ENCODE peak calls at places on chromosomes 4 and X, in four cellular contexts. Y is GM19239, M is GM23248, L is body of pancreas. J is an unnamed sample.

GRCh38 chr4:7693711-7694110 is 245.9 kb downstream of the AFAP1 start:
- DNase-seq in L (no peak), M (no peak), Y (no peak), J (no peak)

GRCh38 chrX:130176942-130177341 is 5.2 kb downstream of the RAB33A start:
- DNase-seq in Y (no peak), M (no peak), L (no peak), J (no peak)

GRCh38 chr4:136750898-136751297 is 781.4 kb downstream of the PCDH18 start:
- DNase-seq in Y (no peak), L (no peak), M (peak; percentile 11), J (peak; percentile 47)

GRCh38 chr4:3025881-3026280 is 48.5 kb downstream of the HTT-AS start:
- DNase-seq in M (no peak), Y (no peak), L (no peak), J (no peak)

GRCh38 chr4:127856485-127857447 is 23.9 kb upstream of the PLK4 start:
- DNase-seq in M (peak; percentile 93), Y (peak; percentile 10), L (no peak), J (peak; percentile 93)

GRCh38 chr4:105122334-105122733 is 24.3 kb upstream of the TET2 start:
- DNase-seq in L (no peak), Y (no peak), M (peak; percentile 14), J (peak; percentile 49)

GRCh38 chrX:13103111-13103913 is 58.9 kb upstream of the FAM9C start:
- DNase-seq in M (peak; percentile 27), L (no peak), Y (no peak), J (peak; percentile 30)

GRCh38 chr4:39908284-39908683 is 69.4 kb downstream of the PDS5A start:
- DNase-seq in M (peak; percentile 7), Y (no peak), L (no peak), J (no peak)

GRCh38 chr4:148238086-148238485 is 204.1 kb downstream of the NR3C2 start:
- DNase-seq in Y (no peak), M (peak; percentile 30), L (no peak), J (no peak)

GRCh38 chrX:97158270-97158669 is 274.6 kb downstream of the RPA4 start:
- DNase-seq in M (peak; percentile 29), Y (no peak), L (no peak), J (peak; percentile 26)

GRCh38 chrX:68440940-68441339 is 7.6 kb upstream of the OPHN1 start:
- DNase-seq in Y (no peak), M (peak; percentile 42), L (peak; percentile 68), J (peak; percentile 31)

GRCh38 chrX:148380614-148381561 is 119.5 kb upstream of the AFF2 start:
- DNase-seq in L (peak; percentile 3), Y (peak; percentile 3), M (peak; percentile 36), J (no peak)

GRCh38 chrX:18889982-18890381 is 93.9 kb downstream of the PHKA2 start:
- DNase-seq in Y (no peak), M (no peak), L (no peak), J (no peak)

GRCh38 chr4:125511715-125512114 is 197.0 kb downstream of the FAT4 start:
- DNase-seq in L (no peak), Y (no peak), M (no peak), J (no peak)

GRCh38 chrX:19627533-19627932 is 112.2 kb upstream of the MAP3K15 start:
- DNase-seq in M (peak; percentile 45), L (no peak), Y (no peak), J (peak; percentile 14)

GRCh38 chr4:1247811-1248261 is 1.1 kb downstream of the CTBP1 start:
- DNase-seq in M (no peak), L (no peak), Y (peak; percentile 53), J (peak; percentile 49)

GRCh38 chrX:46637937-46638336 is 64.4 kb downstream of the CHST7 start:
- DNase-seq in M (peak; percentile 39), Y (no peak), L (no peak), J (no peak)

GRCh38 chr4:61180405-61180804 is 19.7 kb upstream of the ADGRL3 start:
- DNase-seq in Y (no peak), L (no peak), M (no peak), J (no peak)

GRCh38 chrX:30653415-30654131 is at the start of gene GK:
- DNase-seq in Y (no peak), L (peak; percentile 16), M (peak; percentile 46), J (no peak)

GRCh38 chrX:37348237-37349130 is 680 bp upstream of the PRRG1 start:
- DNase-seq in Y (no peak), L (no peak), M (peak; percentile 16), J (no peak)

GRCh38 chr4:183588169-183588675 is 70.8 kb downstream of the RWDD4 start:
- DNase-seq in Y (no peak), L (peak; percentile 73), M (peak; percentile 47), J (peak; percentile 3)

GRCh38 chrX:118521435-118521834 is 25.8 kb downstream of the DOCK11 start:
- DNase-seq in L (no peak), Y (no peak), M (peak; percentile 82), J (peak; percentile 5)

GRCh38 chrX:117808413-117808812 is 308.2 kb downstream of the KLHL13 start:
- DNase-seq in M (no peak), L (no peak), Y (no peak), J (no peak)

GRCh38 chr4:179095585-179096228 is 1653.5 kb upstream of the AGA start:
- DNase-seq in M (peak; percentile 1), L (no peak), Y (no peak), J (peak; percentile 74)

GRCh38 chrX:290476-291166 is 9.4 kb downstream of the PLCXD1 start:
- DNase-seq in L (no peak), M (no peak), Y (no peak), J (no peak)

GRCh38 chrX:154464806-154465365 is 6.8 kb downstream of the PLXNA3 start:
- DNase-seq in L (no peak), Y (no peak), M (no peak), J (no peak)

GRCh38 chr4:145507636-145508035 is 26.0 kb downstream of the SMAD1 start:
- DNase-seq in Y (no peak), L (no peak), M (peak; percentile 12), J (peak; percentile 90)

GRCh38 chrX:81662381-81662780 is 460.5 kb downstream of the SH3BGRL start:
- DNase-seq in Y (no peak), L (no peak), M (no peak), J (no peak)

GRCh38 chrX:2432298-2432863 is 68.4 kb downstream of the DHRSX start:
- DNase-seq in Y (no peak), L (no peak), M (no peak), J (no peak)

GRCh38 chr4:30714408-30715031 is 5.6 kb upstream of the PCDH7 start:
- DNase-seq in L (peak; percentile 44), Y (no peak), M (peak; percentile 68), J (peak; percentile 73)

GRCh38 chr4:45578874-45579273 is 545.0 kb downstream of the GABRG1 start:
- DNase-seq in M (no peak), L (no peak), Y (no peak), J (no peak)

GRCh38 chr4:15778191-15778741 is at the start of gene CD38:
- DNase-seq in L (peak; percentile 6), Y (no peak), M (peak; percentile 41), J (no peak)

GRCh38 chr4:98514930-98515809 is 143.2 kb downstream of the TSPAN5 start:
- DNase-seq in Y (no peak), L (no peak), M (peak; percentile 37), J (no peak)

GRCh38 chr4:145435646-145436045 is 46.0 kb upstream of the SMAD1 start:
- DNase-seq in M (no peak), Y (no peak), L (no peak), J (peak; percentile 84)

GRCh38 chr4:6124386-6125102 is 75.8 kb downstream of the JAKMIP1 start:
- DNase-seq in M (no peak), Y (no peak), L (no peak), J (no peak)

GRCh38 chr4:144658908-144659307 is 13.0 kb downstream of the HHIP start:
- DNase-seq in M (no peak), Y (no peak), L (no peak), J (no peak)

GRCh38 chr4:110970642-110971041 is 347.8 kb upstream of the PITX2 start:
- DNase-seq in Y (peak; percentile 0), M (peak; percentile 51), L (peak; percentile 30), J (peak; percentile 69)

GRCh38 chrX:8743126-8743732 is 11.3 kb upstream of the ANOS1 start:
- DNase-seq in L (peak; percentile 45), M (peak; percentile 46), Y (no peak), J (peak; percentile 55)

GRCh38 chrX:7170903-7171302 is 22.9 kb upstream of the PUDP start:
- DNase-seq in Y (no peak), M (no peak), L (peak; percentile 2), J (peak; percentile 10)